ENCODE peak calls at places on chromosomes 5 and 9, in eight cellular contexts. One of them, this sample, is unnamed.

GRCh38 chr9:77215874-77216273 is 38.5 kb downstream of the VPS13A start:
- DNase-seq in testis: peak
- DNase-seq in transverse colon: no peak
- DNase-seq in breast epithelium: no peak
- DNase-seq in prostate gland: no peak
- DNase-seq in uterus: no peak
- DNase-seq in H54: no peak
- DNase-seq in A549: no peak
- DNase-seq in this sample: no peak

GRCh38 chr9:127587966-127588365 is 24.1 kb upstream of the STXBP1 start:
- DNase-seq in testis: no peak
- DNase-seq in transverse colon: no peak
- DNase-seq in breast epithelium: no peak
- DNase-seq in prostate gland: no peak
- DNase-seq in uterus: no peak
- DNase-seq in H54: no peak
- DNase-seq in A549: no peak
- DNase-seq in this sample: no peak

GRCh38 chr5:111043712-111044506 is 27.6 kb upstream of the TSLP start:
- DNase-seq in testis: no peak
- DNase-seq in transverse colon: no peak
- DNase-seq in breast epithelium: no peak
- DNase-seq in prostate gland: no peak
- DNase-seq in uterus: no peak
- DNase-seq in H54: no peak
- DNase-seq in A549: no peak
- DNase-seq in this sample: no peak

GRCh38 chr5:13511442-13511841 is 433.0 kb downstream of the DNAH5 start:
- DNase-seq in testis: no peak
- DNase-seq in transverse colon: no peak
- DNase-seq in breast epithelium: no peak
- DNase-seq in prostate gland: no peak
- DNase-seq in uterus: no peak
- DNase-seq in H54: no peak
- DNase-seq in A549: no peak
- DNase-seq in this sample: no peak

GRCh38 chr9:122151267-122151828 is 8.2 kb downstream of the NDUFA8 start:
- DNase-seq in testis: no peak
- DNase-seq in transverse colon: no peak
- DNase-seq in breast epithelium: no peak
- DNase-seq in prostate gland: no peak
- DNase-seq in uterus: no peak
- DNase-seq in H54: no peak
- DNase-seq in A549: no peak
- DNase-seq in this sample: no peak

GRCh38 chr9:81879501-81879916 is 48.7 kb upstream of the SPATA31D4 start:
- DNase-seq in testis: no peak
- DNase-seq in transverse colon: peak
- DNase-seq in breast epithelium: no peak
- DNase-seq in prostate gland: peak
- DNase-seq in uterus: no peak
- DNase-seq in H54: no peak
- DNase-seq in A549: no peak
- DNase-seq in this sample: no peak

GRCh38 chr5:115379622-115380344 is 83.3 kb upstream of the CCDC112 start:
- DNase-seq in testis: no peak
- DNase-seq in transverse colon: peak
- DNase-seq in breast epithelium: no peak
- DNase-seq in prostate gland: no peak
- DNase-seq in uterus: no peak
- DNase-seq in H54: no peak
- DNase-seq in A549: no peak
- DNase-seq in this sample: no peak

GRCh38 chr9:33795281-33795680 is at the start of gene PRSS3:
- DNase-seq in testis: no peak
- DNase-seq in transverse colon: no peak
- DNase-seq in breast epithelium: no peak
- DNase-seq in prostate gland: no peak
- DNase-seq in uterus: no peak
- DNase-seq in H54: no peak
- DNase-seq in A549: no peak
- DNase-seq in this sample: no peak

GRCh38 chr5:2725957-2726356 is 25.5 kb downstream of the IRX2 start:
- DNase-seq in testis: no peak
- DNase-seq in transverse colon: no peak
- DNase-seq in breast epithelium: no peak
- DNase-seq in prostate gland: no peak
- DNase-seq in uterus: no peak
- DNase-seq in H54: no peak
- DNase-seq in A549: no peak
- DNase-seq in this sample: peak

DNA sequence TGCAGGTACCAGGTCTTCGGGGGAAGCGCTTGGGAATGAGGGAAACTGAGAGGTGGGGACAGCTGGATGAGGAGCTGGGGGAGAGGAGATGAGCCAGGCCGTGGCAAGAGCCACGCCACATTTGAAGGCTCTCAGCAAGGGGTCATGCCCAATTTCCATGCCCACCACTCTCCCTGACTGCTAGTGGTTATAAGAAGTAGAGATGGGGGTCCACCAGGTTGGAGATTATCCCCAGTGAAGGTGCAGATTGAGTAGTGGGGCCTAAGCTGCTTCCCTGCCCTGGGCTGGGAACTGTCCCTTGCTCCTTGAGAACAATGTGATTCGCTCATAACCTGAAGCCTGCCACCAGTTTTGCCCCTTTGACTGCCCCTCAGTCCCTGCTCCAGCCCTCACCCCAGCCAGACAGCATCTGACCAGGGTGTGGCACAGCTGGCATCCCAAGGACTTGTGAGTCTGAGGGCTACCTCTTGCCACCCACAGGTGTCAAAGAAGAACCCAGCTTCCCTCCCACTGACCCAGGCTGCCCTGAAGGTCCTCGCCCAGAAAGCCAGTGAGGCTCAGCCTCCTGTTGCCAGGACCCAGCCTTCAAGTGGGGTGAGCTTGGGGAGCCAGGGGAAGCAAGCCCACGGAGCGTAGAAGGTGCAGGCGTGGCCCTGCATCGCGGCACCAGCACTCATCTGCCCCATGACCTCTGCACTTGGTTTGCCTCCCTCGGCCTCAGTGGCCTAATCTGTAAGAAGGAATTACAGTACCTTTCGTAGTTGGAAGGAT is 21.5 kb downstream of the CD74 start:
- DNase-seq in testis: no peak
- DNase-seq in transverse colon: no peak
- DNase-seq in breast epithelium: no peak
- DNase-seq in prostate gland: no peak
- DNase-seq in uterus: no peak
- DNase-seq in H54: no peak
- DNase-seq in A549: no peak
- DNase-seq in this sample: no peak
- TF ChIP-seq POLR2A in testis: no peak
- TF ChIP-seq POLR2A in transverse colon: no peak
- TF ChIP-seq POLR2A in breast epithelium: no peak
- TF ChIP-seq POLR2A in prostate gland: no peak
- TF ChIP-seq POLR2A in uterus: no peak
- TF ChIP-seq POLR2A in H54: no peak
- TF ChIP-seq POLR2A in A549: no peak
- TF ChIP-seq POLR2A in this sample: no peak

DNA sequence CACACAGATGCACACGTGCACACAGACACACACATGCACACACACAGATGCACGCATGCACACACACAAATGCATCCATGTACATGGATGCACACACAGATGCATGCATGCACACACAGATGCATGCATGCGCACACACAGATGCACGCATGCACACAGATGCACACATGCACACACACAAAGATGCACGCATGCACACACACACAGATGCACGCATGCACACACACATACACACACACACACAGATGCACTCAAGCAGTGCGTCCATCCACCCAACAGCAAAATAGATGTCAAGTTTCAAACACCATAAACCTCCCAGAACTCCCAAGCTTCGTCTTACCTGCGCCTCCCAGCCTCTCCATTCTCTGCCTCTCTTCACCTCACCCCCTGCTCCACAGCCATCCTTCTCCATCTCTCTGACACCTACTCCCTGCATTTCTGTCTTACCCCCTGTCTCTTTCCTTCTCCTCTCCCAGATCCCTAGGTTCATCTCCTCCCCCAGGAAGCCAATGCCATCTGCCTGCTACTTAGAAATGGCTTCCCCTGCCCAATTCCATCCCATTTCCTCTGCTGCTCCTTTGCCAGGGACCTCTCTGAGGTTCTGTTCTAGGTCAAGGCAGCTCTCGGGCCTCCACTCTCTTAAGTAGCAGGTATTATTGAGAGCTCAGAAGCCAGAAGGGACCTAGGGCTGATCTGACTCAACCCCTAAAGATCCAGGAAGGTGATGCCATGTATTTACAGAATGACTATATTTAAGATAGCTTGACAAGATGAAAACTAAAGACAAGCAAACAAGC is 297.2 kb downstream of the MED10 start:
- DNase-seq in testis: no peak
- DNase-seq in transverse colon: no peak
- DNase-seq in breast epithelium: no peak
- DNase-seq in prostate gland: no peak
- DNase-seq in uterus: no peak
- DNase-seq in H54: no peak
- DNase-seq in A549: no peak
- DNase-seq in this sample: no peak
- TF ChIP-seq POLR2A in testis: no peak
- TF ChIP-seq POLR2A in transverse colon: no peak
- TF ChIP-seq POLR2A in breast epithelium: no peak
- TF ChIP-seq POLR2A in prostate gland: no peak
- TF ChIP-seq POLR2A in uterus: no peak
- TF ChIP-seq POLR2A in H54: no peak
- TF ChIP-seq POLR2A in A549: no peak
- TF ChIP-seq POLR2A in this sample: no peak

GRCh38 chr9:121048618-121049017 is 1.5 kb downstream of the C5 start:
- DNase-seq in testis: no peak
- DNase-seq in transverse colon: no peak
- DNase-seq in breast epithelium: no peak
- DNase-seq in prostate gland: no peak
- DNase-seq in uterus: no peak
- DNase-seq in H54: no peak
- DNase-seq in A549: no peak
- DNase-seq in this sample: no peak

GRCh38 chr9:121057821-121058220 is 7.7 kb upstream of the C5 start:
- DNase-seq in testis: no peak
- DNase-seq in transverse colon: no peak
- DNase-seq in breast epithelium: no peak
- DNase-seq in prostate gland: no peak
- DNase-seq in uterus: no peak
- DNase-seq in H54: no peak
- DNase-seq in A549: no peak
- DNase-seq in this sample: no peak

GRCh38 chr9:121055642-121056143 is 5.6 kb upstream of the C5 start:
- DNase-seq in testis: no peak
- DNase-seq in transverse colon: no peak
- DNase-seq in breast epithelium: no peak
- DNase-seq in prostate gland: no peak
- DNase-seq in uterus: no peak
- DNase-seq in H54: no peak
- DNase-seq in A549: peak
- DNase-seq in this sample: no peak

GRCh38 chr9:121050128-121050988 is at the start of gene C5:
- DNase-seq in testis: no peak
- DNase-seq in transverse colon: no peak
- DNase-seq in breast epithelium: no peak
- DNase-seq in prostate gland: no peak
- DNase-seq in uterus: no peak
- DNase-seq in H54: no peak
- DNase-seq in A549: no peak
- DNase-seq in this sample: no peak

DNA sequence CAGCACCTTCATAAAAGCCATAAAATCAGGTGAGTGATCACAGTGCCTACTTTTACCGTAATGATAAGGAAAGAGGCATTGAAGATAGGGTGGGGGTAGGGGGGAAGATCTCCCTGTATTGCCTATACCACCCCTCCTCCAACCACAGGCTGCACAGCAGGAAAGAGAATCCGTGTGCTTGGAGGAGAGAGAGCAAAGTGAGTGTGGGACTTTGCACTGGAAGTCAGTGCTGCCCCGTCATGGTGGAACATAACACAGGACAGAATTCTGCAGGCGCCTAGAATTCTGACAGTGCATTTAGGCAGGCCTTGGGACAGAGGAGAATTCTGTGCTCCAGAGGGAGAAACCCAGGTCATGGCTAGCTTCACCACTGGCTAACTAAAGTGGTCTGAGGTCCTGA is 3.5 kb upstream of the C5 start:
- DNase-seq in testis: no peak
- DNase-seq in transverse colon: no peak
- DNase-seq in breast epithelium: no peak
- DNase-seq in prostate gland: no peak
- DNase-seq in uterus: no peak
- DNase-seq in H54: no peak
- DNase-seq in A549: no peak
- DNase-seq in this sample: no peak
- TF ChIP-seq POLR2A in testis: no peak
- TF ChIP-seq POLR2A in transverse colon: no peak
- TF ChIP-seq POLR2A in breast epithelium: no peak
- TF ChIP-seq POLR2A in prostate gland: no peak
- TF ChIP-seq POLR2A in uterus: no peak
- TF ChIP-seq POLR2A in H54: no peak
- TF ChIP-seq POLR2A in A549: no peak
- TF ChIP-seq POLR2A in this sample: no peak

DNA sequence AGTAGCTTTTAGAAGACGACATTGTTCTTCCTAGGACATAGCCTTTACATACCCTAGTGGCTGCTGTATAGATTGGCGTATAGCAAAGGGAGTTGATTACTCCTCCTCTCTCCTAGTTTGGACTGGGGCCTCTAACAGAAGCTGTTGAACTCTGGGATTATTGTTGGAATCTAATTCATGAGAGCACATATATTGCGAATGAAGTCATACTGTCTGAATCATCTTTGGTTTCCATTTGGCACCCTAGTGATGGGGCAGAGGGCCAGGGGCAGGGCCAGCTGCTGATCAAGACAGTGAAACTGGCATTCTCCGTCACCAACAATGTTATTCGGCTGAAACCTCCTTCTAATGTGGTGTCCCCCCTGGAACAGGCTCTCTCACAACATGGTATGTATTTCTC is 40.3 kb downstream of the NUP188 start:
- DNase-seq in testis: no peak
- DNase-seq in transverse colon: no peak
- DNase-seq in breast epithelium: no peak
- DNase-seq in prostate gland: no peak
- DNase-seq in uterus: no peak
- DNase-seq in H54: peak
- DNase-seq in A549: no peak
- DNase-seq in this sample: no peak
- TF ChIP-seq POLR2A in testis: no peak
- TF ChIP-seq POLR2A in transverse colon: no peak
- TF ChIP-seq POLR2A in breast epithelium: no peak
- TF ChIP-seq POLR2A in prostate gland: no peak
- TF ChIP-seq POLR2A in uterus: no peak
- TF ChIP-seq POLR2A in H54: no peak
- TF ChIP-seq POLR2A in A549: no peak
- TF ChIP-seq POLR2A in this sample: no peak